ENCODE peak calls at places on chromosomes 12 and 14, in seven cellular contexts. V is stimulated activated CD4-positive, alpha-beta T cell treated with anti-CD3 and anti-CD28 coated beads, Interleukin-2, amount 100 ng/mL, for 24 hours; J is sciatic nerve; X is MCF 10A; L is Caki2; G is epithelial cell of prostate; U is body of pancreas. D is an unnamed sample.

GRCh38 chr14:102988054-102988453 is 65.6 kb downstream of the AMN start:
- DNase-seq in G (no peak), V (no peak), J (no peak), L (peak), X (peak), U (no peak), D (no peak)

GRCh38 chr12:18819471-18819870 is 81.6 kb downstream of the CAPZA3 start:
- DNase-seq in L (peak), J (no peak), V (no peak), U (no peak), X (no peak), G (no peak), D (no peak)

GRCh38 chr14:104431351-104431928 is 148.1 kb upstream of the C14orf180 start:
- DNase-seq in J (peak), X (no peak), L (no peak), V (peak), U (no peak), G (no peak), D (no peak)

GRCh38 chr12:55932546-55932919 is 1.6 kb downstream of the DGKA start:
- DNase-seq in V (peak), G (no peak), X (no peak), L (no peak), J (no peak), U (no peak), D (no peak)

GRCh38 chr12:110104188-110104969 is 19.8 kb upstream of the IFT81 start:
- DNase-seq in J (peak), G (no peak), X (no peak), U (no peak), L (no peak), V (no peak), D (no peak)

GRCh38 chr12:49907352-49907751 is 3.7 kb upstream of the FAIM2 start:
- DNase-seq in V (no peak), U (no peak), G (no peak), L (no peak), J (no peak), X (no peak), D (peak)

GRCh38 chr12:71648537-71648936 is 15.1 kb downstream of the ZFC3H1 start:
- DNase-seq in G (no peak), J (no peak), V (no peak), U (no peak), L (no peak), X (no peak), D (no peak)

GRCh38 chr12:111270128-111270651 is 98.7 kb downstream of the PHETA1 start:
- DNase-seq in G (no peak), L (no peak), U (no peak), J (no peak), X (no peak), V (no peak), D (no peak)

GRCh38 chr14:92540472-92541048 is 27.0 kb downstream of the RIN3 start:
- DNase-seq in G (peak), V (no peak), L (peak), J (peak), X (peak), U (peak), D (no peak)

GRCh38 chr14:67416085-67416484 is 4.1 kb upstream of the PLEK2 start:
- DNase-seq in V (no peak), U (peak), X (no peak), G (no peak), L (no peak), J (no peak), D (no peak)

GRCh38 chr12:41254004-41254403 is 65.9 kb downstream of the PDZRN4 start:
- DNase-seq in U (no peak), J (no peak), V (no peak), L (no peak), X (no peak), G (no peak), D (no peak)

GRCh38 chr12:28313631-28314030 is 123.4 kb downstream of the CCDC91 start:
- DNase-seq in G (no peak), L (no peak), U (no peak), V (no peak), J (no peak), X (no peak), D (no peak)

GRCh38 chr12:112408621-112409020 is 784 bp downstream of the RPL6 start:
- DNase-seq in J (no peak), V (no peak), L (no peak), X (no peak), U (no peak), G (no peak), D (no peak)

GRCh38 chr14:33796356-33796755 is 154.5 kb downstream of the EGLN3 start:
- DNase-seq in V (no peak), J (no peak), X (no peak), L (no peak), G (no peak), U (no peak), D (no peak)

GRCh38 chr14:83706555-83706954 is 1823.4 kb upstream of the FLRT2 start:
- DNase-seq in L (no peak), V (no peak), G (no peak), U (no peak), J (no peak), X (no peak), D (no peak)

GRCh38 chr14:104977008-104977680 is 1.0 kb downstream of the AHNAK2 start:
- DNase-seq in J (no peak), G (no peak), V (no peak), L (no peak), U (no peak), X (peak), D (no peak)

GRCh38 chr12:125259525-125259924 is 194.3 kb downstream of the AACS start:
- DNase-seq in G (no peak), U (no peak), X (no peak), J (no peak), L (no peak), V (no peak), D (no peak)

GRCh38 chr12:76277480-76277879 is 70.7 kb downstream of the BBS10 start:
- DNase-seq in X (peak), U (no peak), J (no peak), G (peak), L (no peak), V (no peak), D (no peak)

GRCh38 chr12:26939953-26940352 is 1.7 kb downstream of the FGFR1OP2 start:
- DNase-seq in G (no peak), J (no peak), L (no peak), V (no peak), X (no peak), U (no peak), D (no peak)

GRCh38 chr12:97946701-97947100 is 484.1 kb downstream of the RMST start:
- DNase-seq in V (no peak), G (no peak), J (no peak), X (no peak), U (no peak), L (no peak), D (no peak)

GRCh38 chr12:93742086-93742934 is 65.1 kb downstream of the CRADD start:
- DNase-seq in J (peak), U (peak), G (peak), V (peak), L (peak), X (peak), D (peak)

GRCh38 chr14:43795600-43796228 is 711.4 kb downstream of the FSCB start:
- DNase-seq in V (no peak), L (no peak), G (no peak), J (no peak), U (no peak), X (peak), D (no peak)

D was measured in caudate nucleus.